ENCODE peak calls at places on chromosomes 5 and 9, in six cellular contexts. One of them, this sample, is unnamed.

GRCh38 chr9:85610074-85610855 is 131.5 kb downstream of the AGTPBP1 start:
- DNase-seq in stimulated activated CD4-positive, alpha-beta T cell treated with anti-CD3 and anti-CD28 coated beads, Interleukin-12 subunit alpha, Interleukin-12 subunit beta, amount 100 ng/mL, for 24 hours: no peak
- DNase-seq in bronchial epithelial cell: peak
- DNase-seq in iPS DF 6.9: peak
- DNase-seq in left ventricle myocardium superior: no peak
- DNase-seq in left kidney: peak
- DNase-seq in this sample: peak

GRCh38 chr9:108270041-108270440 is 585.7 kb downstream of the ACTL7B start:
- DNase-seq in stimulated activated CD4-positive, alpha-beta T cell treated with anti-CD3 and anti-CD28 coated beads, Interleukin-12 subunit alpha, Interleukin-12 subunit beta, amount 100 ng/mL, for 24 hours: no peak
- DNase-seq in bronchial epithelial cell: peak
- DNase-seq in iPS DF 6.9: no peak
- DNase-seq in left ventricle myocardium superior: no peak
- DNase-seq in left kidney: no peak
- DNase-seq in this sample: no peak

GRCh38 chr9:127628644-127629467 is 16.8 kb downstream of the STXBP1 start:
- DNase-seq in stimulated activated CD4-positive, alpha-beta T cell treated with anti-CD3 and anti-CD28 coated beads, Interleukin-12 subunit alpha, Interleukin-12 subunit beta, amount 100 ng/mL, for 24 hours: no peak
- DNase-seq in bronchial epithelial cell: peak
- DNase-seq in iPS DF 6.9: no peak
- DNase-seq in left ventricle myocardium superior: peak
- DNase-seq in left kidney: peak
- DNase-seq in this sample: no peak

GRCh38 chr5:138402640-138403039 is 36.2 kb upstream of the REEP2 start:
- DNase-seq in stimulated activated CD4-positive, alpha-beta T cell treated with anti-CD3 and anti-CD28 coated beads, Interleukin-12 subunit alpha, Interleukin-12 subunit beta, amount 100 ng/mL, for 24 hours: no peak
- DNase-seq in bronchial epithelial cell: no peak
- DNase-seq in iPS DF 6.9: no peak
- DNase-seq in left ventricle myocardium superior: no peak
- DNase-seq in left kidney: no peak
- DNase-seq in this sample: no peak

GRCh38 chr9:111828193-111828592 is 33.5 kb upstream of the SHOC1 start:
- DNase-seq in stimulated activated CD4-positive, alpha-beta T cell treated with anti-CD3 and anti-CD28 coated beads, Interleukin-12 subunit alpha, Interleukin-12 subunit beta, amount 100 ng/mL, for 24 hours: no peak
- DNase-seq in bronchial epithelial cell: no peak
- DNase-seq in iPS DF 6.9: no peak
- DNase-seq in left ventricle myocardium superior: no peak
- DNase-seq in left kidney: no peak
- DNase-seq in this sample: no peak

GRCh38 chr5:79240561-79240960 is 4.6 kb downstream of the JMY start:
- DNase-seq in stimulated activated CD4-positive, alpha-beta T cell treated with anti-CD3 and anti-CD28 coated beads, Interleukin-12 subunit alpha, Interleukin-12 subunit beta, amount 100 ng/mL, for 24 hours: no peak
- DNase-seq in bronchial epithelial cell: no peak
- DNase-seq in iPS DF 6.9: no peak
- DNase-seq in left ventricle myocardium superior: no peak
- DNase-seq in left kidney: no peak
- DNase-seq in this sample: no peak

GRCh38 chr9:76373173-76373771 is 21.0 kb downstream of the RFK start:
- DNase-seq in stimulated activated CD4-positive, alpha-beta T cell treated with anti-CD3 and anti-CD28 coated beads, Interleukin-12 subunit alpha, Interleukin-12 subunit beta, amount 100 ng/mL, for 24 hours: no peak
- DNase-seq in bronchial epithelial cell: peak
- DNase-seq in iPS DF 6.9: no peak
- DNase-seq in left ventricle myocardium superior: peak
- DNase-seq in left kidney: peak
- DNase-seq in this sample: no peak

GRCh38 chr5:79420248-79420647 is 93.7 kb downstream of the HOMER1 start:
- DNase-seq in stimulated activated CD4-positive, alpha-beta T cell treated with anti-CD3 and anti-CD28 coated beads, Interleukin-12 subunit alpha, Interleukin-12 subunit beta, amount 100 ng/mL, for 24 hours: no peak
- DNase-seq in bronchial epithelial cell: no peak
- DNase-seq in iPS DF 6.9: no peak
- DNase-seq in left ventricle myocardium superior: no peak
- DNase-seq in left kidney: no peak
- DNase-seq in this sample: no peak

GRCh38 chr9:16347886-16348285 is 522.6 kb downstream of the BNC2 start:
- DNase-seq in stimulated activated CD4-positive, alpha-beta T cell treated with anti-CD3 and anti-CD28 coated beads, Interleukin-12 subunit alpha, Interleukin-12 subunit beta, amount 100 ng/mL, for 24 hours: no peak
- DNase-seq in bronchial epithelial cell: no peak
- DNase-seq in iPS DF 6.9: no peak
- DNase-seq in left ventricle myocardium superior: no peak
- DNase-seq in left kidney: no peak
- DNase-seq in this sample: no peak

GRCh38 chr5:52800394-52801213 is 12.9 kb downstream of the ITGA1 start:
- DNase-seq in stimulated activated CD4-positive, alpha-beta T cell treated with anti-CD3 and anti-CD28 coated beads, Interleukin-12 subunit alpha, Interleukin-12 subunit beta, amount 100 ng/mL, for 24 hours: peak
- DNase-seq in bronchial epithelial cell: peak
- DNase-seq in iPS DF 6.9: no peak
- DNase-seq in left ventricle myocardium superior: peak
- DNase-seq in left kidney: peak
- DNase-seq in this sample: peak

GRCh38 chr9:3526903-3527652 is 1.3 kb upstream of the RFX3 start:
- DNase-seq in stimulated activated CD4-positive, alpha-beta T cell treated with anti-CD3 and anti-CD28 coated beads, Interleukin-12 subunit alpha, Interleukin-12 subunit beta, amount 100 ng/mL, for 24 hours: peak
- DNase-seq in bronchial epithelial cell: no peak
- DNase-seq in iPS DF 6.9: no peak
- DNase-seq in left ventricle myocardium superior: no peak
- DNase-seq in left kidney: no peak
- DNase-seq in this sample: no peak

GRCh38 chr9:128254855-128255759 is 20.7 kb downstream of the GOLGA2 start:
- DNase-seq in stimulated activated CD4-positive, alpha-beta T cell treated with anti-CD3 and anti-CD28 coated beads, Interleukin-12 subunit alpha, Interleukin-12 subunit beta, amount 100 ng/mL, for 24 hours: peak
- DNase-seq in bronchial epithelial cell: no peak
- DNase-seq in iPS DF 6.9: no peak
- DNase-seq in left ventricle myocardium superior: peak
- DNase-seq in left kidney: peak
- DNase-seq in this sample: peak

GRCh38 chr5:180209137-180209581 is at the start of gene RASGEF1C:
- DNase-seq in stimulated activated CD4-positive, alpha-beta T cell treated with anti-CD3 and anti-CD28 coated beads, Interleukin-12 subunit alpha, Interleukin-12 subunit beta, amount 100 ng/mL, for 24 hours: peak
- DNase-seq in bronchial epithelial cell: peak
- DNase-seq in iPS DF 6.9: peak
- DNase-seq in left ventricle myocardium superior: peak
- DNase-seq in left kidney: peak
- DNase-seq in this sample: peak

GRCh38 chr5:39714036-39714698 is 289.4 kb upstream of the DAB2 start:
- DNase-seq in stimulated activated CD4-positive, alpha-beta T cell treated with anti-CD3 and anti-CD28 coated beads, Interleukin-12 subunit alpha, Interleukin-12 subunit beta, amount 100 ng/mL, for 24 hours: peak
- DNase-seq in bronchial epithelial cell: peak
- DNase-seq in iPS DF 6.9: peak
- DNase-seq in left ventricle myocardium superior: no peak
- DNase-seq in left kidney: peak
- DNase-seq in this sample: peak

GRCh38 chr5:178249191-178249989 is 16.8 kb upstream of the PHYKPL start:
- DNase-seq in stimulated activated CD4-positive, alpha-beta T cell treated with anti-CD3 and anti-CD28 coated beads, Interleukin-12 subunit alpha, Interleukin-12 subunit beta, amount 100 ng/mL, for 24 hours: no peak
- DNase-seq in bronchial epithelial cell: peak
- DNase-seq in iPS DF 6.9: no peak
- DNase-seq in left ventricle myocardium superior: peak
- DNase-seq in left kidney: no peak
- DNase-seq in this sample: peak

GRCh38 chr5:126681970-126682369 is 81.2 kb downstream of the PHAX start:
- DNase-seq in stimulated activated CD4-positive, alpha-beta T cell treated with anti-CD3 and anti-CD28 coated beads, Interleukin-12 subunit alpha, Interleukin-12 subunit beta, amount 100 ng/mL, for 24 hours: no peak
- DNase-seq in bronchial epithelial cell: no peak
- DNase-seq in iPS DF 6.9: no peak
- DNase-seq in left ventricle myocardium superior: no peak
- DNase-seq in left kidney: no peak
- DNase-seq in this sample: no peak

GRCh38 chr9:89655047-89655989 is 50.5 kb downstream of the GADD45G start:
- DNase-seq in stimulated activated CD4-positive, alpha-beta T cell treated with anti-CD3 and anti-CD28 coated beads, Interleukin-12 subunit alpha, Interleukin-12 subunit beta, amount 100 ng/mL, for 24 hours: no peak
- DNase-seq in bronchial epithelial cell: no peak
- DNase-seq in iPS DF 6.9: no peak
- DNase-seq in left ventricle myocardium superior: no peak
- DNase-seq in left kidney: peak
- DNase-seq in this sample: no peak

GRCh38 chr5:151682751-151683331 is 3.9 kb downstream of the SPARC start:
- DNase-seq in stimulated activated CD4-positive, alpha-beta T cell treated with anti-CD3 and anti-CD28 coated beads, Interleukin-12 subunit alpha, Interleukin-12 subunit beta, amount 100 ng/mL, for 24 hours: no peak
- DNase-seq in bronchial epithelial cell: peak
- DNase-seq in iPS DF 6.9: no peak
- DNase-seq in left ventricle myocardium superior: peak
- DNase-seq in left kidney: peak
- DNase-seq in this sample: no peak

GRCh38 chr5:145697251-145698016 is 137.7 kb downstream of the PRELID2 start:
- DNase-seq in stimulated activated CD4-positive, alpha-beta T cell treated with anti-CD3 and anti-CD28 coated beads, Interleukin-12 subunit alpha, Interleukin-12 subunit beta, amount 100 ng/mL, for 24 hours: no peak
- DNase-seq in bronchial epithelial cell: peak
- DNase-seq in iPS DF 6.9: no peak
- DNase-seq in left ventricle myocardium superior: no peak
- DNase-seq in left kidney: peak
- DNase-seq in this sample: peak

GRCh38 chr5:181241393-181241975 is 2.2 kb downstream of the RACK1 start:
- DNase-seq in stimulated activated CD4-positive, alpha-beta T cell treated with anti-CD3 and anti-CD28 coated beads, Interleukin-12 subunit alpha, Interleukin-12 subunit beta, amount 100 ng/mL, for 24 hours: no peak
- DNase-seq in bronchial epithelial cell: peak
- DNase-seq in iPS DF 6.9: no peak
- DNase-seq in left ventricle myocardium superior: no peak
- DNase-seq in left kidney: no peak
- DNase-seq in this sample: peak

GRCh38 chr5:73867344-73868335 is 241.6 kb downstream of the ARHGEF28 start:
- DNase-seq in stimulated activated CD4-positive, alpha-beta T cell treated with anti-CD3 and anti-CD28 coated beads, Interleukin-12 subunit alpha, Interleukin-12 subunit beta, amount 100 ng/mL, for 24 hours: no peak
- DNase-seq in bronchial epithelial cell: peak
- DNase-seq in iPS DF 6.9: no peak
- DNase-seq in left ventricle myocardium superior: no peak
- DNase-seq in left kidney: no peak
- DNase-seq in this sample: no peak

GRCh38 chr5:66002415-66002814 is 76.0 kb downstream of the ERBIN start:
- DNase-seq in stimulated activated CD4-positive, alpha-beta T cell treated with anti-CD3 and anti-CD28 coated beads, Interleukin-12 subunit alpha, Interleukin-12 subunit beta, amount 100 ng/mL, for 24 hours: no peak
- DNase-seq in bronchial epithelial cell: no peak
- DNase-seq in iPS DF 6.9: no peak
- DNase-seq in left ventricle myocardium superior: no peak
- DNase-seq in left kidney: no peak
- DNase-seq in this sample: no peak

GRCh38 chr9:133207021-133207531 is 2.0 kb downstream of the OBP2B start:
- DNase-seq in stimulated activated CD4-positive, alpha-beta T cell treated with anti-CD3 and anti-CD28 coated beads, Interleukin-12 subunit alpha, Interleukin-12 subunit beta, amount 100 ng/mL, for 24 hours: no peak
- DNase-seq in bronchial epithelial cell: no peak
- DNase-seq in iPS DF 6.9: no peak
- DNase-seq in left ventricle myocardium superior: no peak
- DNase-seq in left kidney: no peak
- DNase-seq in this sample: no peak

GRCh38 chr5:20360243-20360642 is 372.2 kb upstream of the CDH18 start:
- DNase-seq in stimulated activated CD4-positive, alpha-beta T cell treated with anti-CD3 and anti-CD28 coated beads, Interleukin-12 subunit alpha, Interleukin-12 subunit beta, amount 100 ng/mL, for 24 hours: no peak
- DNase-seq in bronchial epithelial cell: no peak
- DNase-seq in iPS DF 6.9: no peak
- DNase-seq in left ventricle myocardium superior: no peak
- DNase-seq in left kidney: peak
- DNase-seq in this sample: no peak

GRCh38 chr5:77491783-77492652 is at the start of gene WDR41:
- DNase-seq in stimulated activated CD4-positive, alpha-beta T cell treated with anti-CD3 and anti-CD28 coated beads, Interleukin-12 subunit alpha, Interleukin-12 subunit beta, amount 100 ng/mL, for 24 hours: peak
- DNase-seq in bronchial epithelial cell: peak
- DNase-seq in iPS DF 6.9: peak
- DNase-seq in left ventricle myocardium superior: peak
- DNase-seq in left kidney: peak
- DNase-seq in this sample: peak

GRCh38 chr9:134939080-134939733 is 21.5 kb upstream of the FCN1 start:
- DNase-seq in stimulated activated CD4-positive, alpha-beta T cell treated with anti-CD3 and anti-CD28 coated beads, Interleukin-12 subunit alpha, Interleukin-12 subunit beta, amount 100 ng/mL, for 24 hours: no peak
- DNase-seq in bronchial epithelial cell: peak
- DNase-seq in iPS DF 6.9: no peak
- DNase-seq in left ventricle myocardium superior: no peak
- DNase-seq in left kidney: no peak
- DNase-seq in this sample: no peak

GRCh38 chr5:143614831-143615230 is 197.1 kb upstream of the HMHB1 start:
- DNase-seq in stimulated activated CD4-positive, alpha-beta T cell treated with anti-CD3 and anti-CD28 coated beads, Interleukin-12 subunit alpha, Interleukin-12 subunit beta, amount 100 ng/mL, for 24 hours: no peak
- DNase-seq in bronchial epithelial cell: no peak
- DNase-seq in iPS DF 6.9: no peak
- DNase-seq in left ventricle myocardium superior: no peak
- DNase-seq in left kidney: no peak
- DNase-seq in this sample: no peak

GRCh38 chr9:33198163-33198562 is 31.0 kb upstream of the B4GALT1 start:
- DNase-seq in stimulated activated CD4-positive, alpha-beta T cell treated with anti-CD3 and anti-CD28 coated beads, Interleukin-12 subunit alpha, Interleukin-12 subunit beta, amount 100 ng/mL, for 24 hours: no peak
- DNase-seq in bronchial epithelial cell: no peak
- DNase-seq in iPS DF 6.9: no peak
- DNase-seq in left ventricle myocardium superior: peak
- DNase-seq in left kidney: no peak
- DNase-seq in this sample: no peak

This sample was measured in activated CD4-positive, alpha-beta memory T cell treated with anti-CD3 and anti-CD28 coated beads for 36 hours.